ENCODE peak calls at places on chromosomes 3 and 15, in nine cellular contexts. Y, K, X, N, G, B, M, D and A are unnamed samples.
A peak's percentile ranks its signal among the peaks of the same experiment; 100 is the strongest.

GRCh38 chr3:159852821-159853505 is 135.7 kb upstream of the IL12A start:
- DNase-seq in Y (no peak), K (peak; percentile 64), X (no peak), N (no peak), G (peak; percentile 70), B (peak; percentile 82), M (peak; percentile 72), D (no peak), A (no peak)

GRCh38 chr3:29597376-29598008 is 316.6 kb downstream of the RBMS3 start:
- DNase-seq in Y (no peak), K (no peak), X (no peak), N (no peak), G (no peak), B (no peak), M (peak; percentile 21), D (no peak), A (no peak)

GRCh38 chr15:78695046-78695671 is 54.1 kb upstream of the CHRNB4 start:
- DNase-seq in Y (no peak), K (no peak), X (no peak), N (no peak), G (no peak), B (no peak), M (no peak), D (no peak), A (no peak)

GRCh38 chr3:32340039-32340438 is 51.6 kb upstream of the CMTM7 start:
- DNase-seq in Y (no peak), K (no peak), X (no peak), N (no peak), G (no peak), B (no peak), M (peak; percentile 32), D (no peak), A (no peak)

GRCh38 chr15:38930851-38931572 is 366.4 kb upstream of the RASGRP1 start:
- DNase-seq in Y (no peak), K (no peak), X (no peak), N (no peak), G (no peak), B (no peak), M (peak; percentile 48), D (no peak), A (no peak)

GRCh38 chr15:63896336-63897115 is 62.8 kb upstream of the HERC1 start:
- DNase-seq in Y (no peak), K (no peak), X (no peak), N (no peak), G (no peak), B (peak; percentile 86), M (peak; percentile 86), D (peak; percentile 40), A (no peak)

GRCh38 chr3:157261000-157261399 is 101.1 kb upstream of the CCNL1 start:
- DNase-seq in Y (no peak), K (no peak), X (no peak), N (no peak), G (no peak), B (no peak), M (peak; percentile 92), D (no peak), A (peak; percentile 65)

GRCh38 chr3:19226516-19226915 is 78.2 kb downstream of the KCNH8 start:
- DNase-seq in Y (no peak), K (peak; percentile 17), X (no peak), N (no peak), G (no peak), B (no peak), M (no peak), D (no peak), A (no peak)

GRCh38 chr3:185988816-185989175 is 51.0 kb upstream of the TRA2B start:
- DNase-seq in Y (no peak), K (no peak), X (no peak), N (no peak), G (no peak), B (no peak), M (no peak), D (no peak), A (no peak)

GRCh38 chr15:101159096-101159935 is 92.5 kb downstream of the CHSY1 start:
- DNase-seq in Y (no peak), K (no peak), X (peak; percentile 64), N (no peak), G (no peak), B (no peak), M (no peak), D (no peak), A (no peak)

GRCh38 chr3:109731639-109732473 is 394.5 kb upstream of the DPPA4 start:
- DNase-seq in Y (no peak), K (peak; percentile 54), X (peak; percentile 68), N (peak; percentile 12), G (no peak), B (no peak), M (peak; percentile 65), D (peak; percentile 19), A (no peak)

GRCh38 chr3:170063691-170064090 is 25.9 kb downstream of the GPR160 start:
- DNase-seq in Y (no peak), K (no peak), X (no peak), N (no peak), G (no peak), B (no peak), M (no peak), D (no peak), A (no peak)

GRCh38 chr3:24387000-24387399 is 107.7 kb downstream of the THRB start:
- DNase-seq in Y (no peak), K (no peak), X (no peak), N (no peak), G (no peak), B (no peak), M (peak; percentile 46), D (no peak), A (no peak)

GRCh38 chr3:113948015-113948917 is 453 bp downstream of the ZDHHC23 start:
- DNase-seq in Y (peak; percentile 79), K (peak; percentile 49), X (peak; percentile 73), N (no peak), G (no peak), B (no peak), M (peak; percentile 3), D (no peak), A (no peak)

GRCh38 chr3:42508562-42508961 is 6.1 kb downstream of the VIPR1 start:
- DNase-seq in Y (no peak), K (peak; percentile 1), X (peak; percentile 38), N (no peak), G (no peak), B (peak; percentile 47), M (no peak), D (no peak), A (no peak)

GRCh38 chr15:39434751-39435238 is 146.1 kb upstream of the THBS1 start:
- DNase-seq in Y (no peak), K (no peak), X (no peak), N (no peak), G (no peak), B (no peak), M (no peak), D (no peak), A (no peak)

GRCh38 chr15:66112388-66112787 is 141.2 kb downstream of the MEGF11 start:
- DNase-seq in Y (no peak), K (no peak), X (no peak), N (no peak), G (no peak), B (no peak), M (no peak), D (no peak), A (no peak)

GRCh38 chr3:3739345-3740060 is 59.7 kb upstream of the LRRN1 start:
- DNase-seq in Y (no peak), K (no peak), X (no peak), N (no peak), G (no peak), B (no peak), M (no peak), D (no peak), A (no peak)

GRCh38 chr15:56815247-56815646 is 81.9 kb upstream of the ZNF280D start:
- DNase-seq in Y (peak; percentile 59), K (no peak), X (no peak), N (no peak), G (no peak), B (no peak), M (no peak), D (no peak), A (no peak)

GRCh38 chr3:57059416-57059815 is 1.0 kb upstream of the SPATA12 start:
- DNase-seq in Y (no peak), K (no peak), X (no peak), N (no peak), G (no peak), B (no peak), M (peak; percentile 9), D (no peak), A (no peak)

GRCh38 chr3:98713984-98714383 is 49.2 kb upstream of the ST3GAL6 start:
- DNase-seq in Y (no peak), K (no peak), X (no peak), N (no peak), G (no peak), B (no peak), M (no peak), D (no peak), A (no peak)

GRCh38 chr15:67305506-67305905 is 50.9 kb downstream of the IQCH start:
- DNase-seq in Y (no peak), K (no peak), X (no peak), N (no peak), G (no peak), B (no peak), M (no peak), D (no peak), A (no peak)

GRCh38 chr15:58522391-58522790 is 90.6 kb downstream of the LIPC start:
- DNase-seq in Y (no peak), K (no peak), X (peak; percentile 50), N (no peak), G (peak; percentile 80), B (no peak), M (no peak), D (no peak), A (no peak)

GRCh38 chr3:140010391-140010790 is 75.4 kb downstream of the CLSTN2 start:
- DNase-seq in Y (no peak), K (no peak), X (no peak), N (no peak), G (no peak), B (no peak), M (no peak), D (no peak), A (no peak)

GRCh38 chr3:108073712-108074431 is 17.0 kb downstream of the CD47 start:
- DNase-seq in Y (no peak), K (no peak), X (no peak), N (no peak), G (no peak), B (no peak), M (peak; percentile 23), D (no peak), A (no peak)

GRCh38 chr3:143831208-143831607 is 17.1 kb downstream of the SLC9A9 start:
- DNase-seq in Y (no peak), K (no peak), X (no peak), N (no peak), G (no peak), B (no peak), M (peak; percentile 40), D (no peak), A (no peak)

GRCh38 chr3:194870394-194871110 is 184.9 kb downstream of the FAM43A start:
- DNase-seq in Y (no peak), K (no peak), X (no peak), N (no peak), G (no peak), B (no peak), M (peak; percentile 40), D (no peak), A (no peak)

GRCh38 chr3:194738254-194739093 is 52.8 kb downstream of the FAM43A start:
- DNase-seq in Y (no peak), K (no peak), X (no peak), N (no peak), G (peak; percentile 87), B (no peak), M (peak; percentile 73), D (no peak), A (no peak)

GRCh38 chr3:178546079-178546478 is 9.8 kb downstream of the KCNMB2 start:
- DNase-seq in Y (no peak), K (no peak), X (no peak), N (no peak), G (no peak), B (no peak), M (no peak), D (no peak), A (no peak)

GRCh38 chr3:144129536-144130214 is 158.1 kb downstream of the DIPK2A start:
- DNase-seq in Y (no peak), K (peak; percentile 37), X (no peak), N (no peak), G (no peak), B (no peak), M (no peak), D (no peak), A (no peak)

GRCh38 chr15:95295311-95295710 is 1035.2 kb upstream of the NR2F2 start:
- DNase-seq in Y (no peak), K (no peak), X (no peak), N (no peak), G (no peak), B (no peak), M (no peak), D (no peak), A (no peak)